ENCODE peak calls at places on chromosomes 16 and 17, in five cellular contexts. Y is AG04449; Z is kidney glomerular epithelial cell; G is retinal pigment epithelial cell; I is effector memory CD4-positive, alpha-beta T cell. V is an unnamed sample.

GRCh38 chr17:4770632-4771031 is 1.1 kb upstream of the TM4SF5 start:
- DNase-seq in G (no peak), Y (no peak), I (no peak), Z (no peak), V (no peak)

GRCh38 chr16:65534121-65534528 is 412.3 kb upstream of the CDH11 start:
- DNase-seq in I (no peak), G (no peak), Y (no peak), Z (no peak), V (no peak)

GRCh38 chr16:61432421-61432820 is 603.8 kb downstream of the CDH8 start:
- DNase-seq in Y (no peak), I (no peak), G (peak), Z (no peak), V (no peak)

GRCh38 chr17:75917443-75918111 is 12.9 kb upstream of the MRPL38 start:
- DNase-seq in I (no peak), Z (no peak), G (no peak), Y (no peak), V (no peak)

GRCh38 chr16:48284772-48285409 is 37.6 kb upstream of the ABCC11 start:
- DNase-seq in I (no peak), Y (no peak), G (no peak), Z (no peak), V (no peak)

GRCh38 chr17:67922503-67922902 is 73.8 kb downstream of the C17orf58 start:
- DNase-seq in I (no peak), Y (no peak), G (no peak), Z (no peak), V (no peak)

GRCh38 chr16:82943371-82943770 is 316.6 kb downstream of the CDH13 start:
- DNase-seq in Z (no peak), Y (no peak), G (no peak), I (no peak), V (peak)

GRCh38 chr17:72955391-72956140 is 136.9 kb downstream of the SLC39A11 start:
- DNase-seq in G (no peak), I (no peak), Y (no peak), Z (no peak), V (no peak)

GRCh38 chr17:1643293-1643998 is 2.1 kb downstream of the SCARF1 start:
- DNase-seq in Z (no peak), G (no peak), I (peak), Y (no peak), V (no peak)

GRCh38 chr16:88804552-88805339 is 1.2 kb downstream of the CDT1 start:
- DNase-seq in Z (no peak), I (no peak), Y (no peak), G (no peak), V (no peak)